ENCODE peak calls at places on chromosomes 3 and 15, in four cellular contexts. One of them, this sample, is unnamed.

GRCh38 chr3:67073812-67074211 is 75.7 kb downstream of the KBTBD8 start:
- DNase-seq in GM12878: no peak
- DNase-seq in HL-60: no peak
- DNase-seq in OCI-LY7: no peak
- DNase-seq in this sample: no peak

GRCh38 chr15:36726224-36726623 is 146.8 kb downstream of the CDIN1 start:
- DNase-seq in OCI-LY7: no peak
- DNase-seq in GM12878: no peak
- DNase-seq in HL-60: no peak
- DNase-seq in this sample: no peak

GRCh38 chr15:59222106-59222505 is 15.5 kb downstream of the LDHAL6B start:
- DNase-seq in OCI-LY7: no peak
- DNase-seq in HL-60: no peak
- DNase-seq in GM12878: no peak
- DNase-seq in this sample: peak

GRCh38 chr3:11642455-11643162 is 1.1 kb downstream of the VGLL4 start:
- DNase-seq in GM12878: peak
- DNase-seq in HL-60: peak
- DNase-seq in OCI-LY7: peak
- DNase-seq in this sample: peak

GRCh38 chr15:67863442-67863987 is 23.7 kb upstream of the RNU6-1 start:
- DNase-seq in GM12878: peak
- DNase-seq in HL-60: peak
- DNase-seq in OCI-LY7: peak
- DNase-seq in this sample: peak

GRCh38 chr3:67048067-67048715 is 50.1 kb downstream of the KBTBD8 start:
- DNase-seq in HL-60: no peak
- DNase-seq in OCI-LY7: peak
- DNase-seq in GM12878: peak
- DNase-seq in this sample: no peak

GRCh38 chr3:9111349-9112265 is 137.8 kb downstream of the SRGAP3 start:
- DNase-seq in HL-60: no peak
- DNase-seq in OCI-LY7: peak
- DNase-seq in GM12878: no peak
- DNase-seq in this sample: no peak

GRCh38 chr3:125206934-125207333 is 5.6 kb downstream of the SLC12A8 start:
- DNase-seq in GM12878: no peak
- DNase-seq in HL-60: no peak
- DNase-seq in OCI-LY7: no peak
- DNase-seq in this sample: no peak

GRCh38 chr3:112092439-112093179 is 6.4 kb downstream of the C3orf52 start:
- DNase-seq in OCI-LY7: peak
- DNase-seq in GM12878: no peak
- DNase-seq in HL-60: no peak
- DNase-seq in this sample: no peak
- H3K27ac ChIP-seq in OCI-LY7: peak
- H3K27ac ChIP-seq in GM12878: no peak
- H3K27ac ChIP-seq in HL-60: no peak
- H3K27ac ChIP-seq in this sample: peak

GRCh38 chr15:42577514-42578031 is 2.2 kb downstream of the STARD9 start:
- DNase-seq in HL-60: no peak
- DNase-seq in GM12878: no peak
- DNase-seq in OCI-LY7: peak
- DNase-seq in this sample: no peak

GRCh38 chr15:42578984-42579537 is 3.7 kb downstream of the STARD9 start:
- DNase-seq in HL-60: no peak
- DNase-seq in OCI-LY7: no peak
- DNase-seq in GM12878: no peak
- DNase-seq in this sample: no peak

GRCh38 chr15:42584031-42584765 is 8.8 kb downstream of the STARD9 start:
- DNase-seq in GM12878: no peak
- DNase-seq in OCI-LY7: no peak
- DNase-seq in HL-60: no peak
- DNase-seq in this sample: no peak

GRCh38 chr15:42581272-42581730 is 5.9 kb downstream of the STARD9 start:
- DNase-seq in GM12878: no peak
- DNase-seq in OCI-LY7: peak
- DNase-seq in HL-60: no peak
- DNase-seq in this sample: peak

DNA sequence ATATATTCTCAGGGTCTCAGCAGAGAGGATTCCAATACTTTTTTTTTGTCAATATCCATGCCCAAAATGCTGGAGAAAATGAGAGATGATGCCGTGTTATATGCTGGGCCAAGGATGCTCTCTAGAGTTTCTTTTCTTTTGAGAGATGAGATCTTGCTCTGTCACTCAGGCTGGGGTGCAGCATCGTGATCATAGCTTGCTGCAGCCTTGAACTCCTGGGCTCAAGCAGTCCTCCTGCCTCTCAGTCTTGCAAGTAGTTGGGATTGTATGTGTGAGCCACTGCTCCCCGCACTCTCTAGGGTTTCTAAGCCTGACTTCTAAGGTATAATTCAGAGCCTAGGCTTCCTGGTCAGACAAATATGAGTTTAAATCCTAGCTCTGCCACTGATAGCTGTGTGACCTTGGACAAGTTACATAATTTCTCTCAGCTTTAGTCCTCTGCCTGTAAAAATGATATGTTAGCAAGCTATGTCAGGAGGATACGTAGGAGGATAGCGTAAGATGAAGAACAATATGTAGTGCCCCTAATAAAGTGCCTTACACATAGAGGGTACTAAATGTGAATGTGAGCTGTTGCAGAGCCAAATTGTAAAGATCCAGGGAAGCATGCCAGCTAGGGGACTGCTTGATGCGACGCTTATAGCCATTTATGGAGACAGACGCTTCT is 7.3 kb downstream of the STARD9 start:
- DNase-seq in GM12878: no peak
- DNase-seq in HL-60: no peak
- DNase-seq in OCI-LY7: no peak
- DNase-seq in this sample: no peak
- H3K4me3 ChIP-seq in GM12878: no peak
- H3K4me3 ChIP-seq in HL-60: no peak
- H3K4me3 ChIP-seq in OCI-LY7: no peak
- H3K4me3 ChIP-seq in this sample: no peak

GRCh38 chr3:31161889-31162288 is 267.4 kb upstream of the GADL1 start:
- DNase-seq in GM12878: no peak
- DNase-seq in OCI-LY7: no peak
- DNase-seq in HL-60: no peak
- DNase-seq in this sample: no peak

GRCh38 chr3:31159331-31160039 is 265.0 kb upstream of the GADL1 start:
- DNase-seq in GM12878: no peak
- DNase-seq in OCI-LY7: no peak
- DNase-seq in HL-60: no peak
- DNase-seq in this sample: no peak

GRCh38 chr3:31157893-31158620 is 263.6 kb upstream of the GADL1 start:
- DNase-seq in GM12878: no peak
- DNase-seq in HL-60: no peak
- DNase-seq in OCI-LY7: no peak
- DNase-seq in this sample: no peak

GRCh38 chr3:31157028-31157694 is 262.7 kb upstream of the GADL1 start:
- DNase-seq in GM12878: no peak
- DNase-seq in OCI-LY7: peak
- DNase-seq in HL-60: no peak
- DNase-seq in this sample: no peak
- H3K27ac ChIP-seq in GM12878: no peak
- H3K27ac ChIP-seq in OCI-LY7: no peak
- H3K27ac ChIP-seq in HL-60: no peak
- H3K27ac ChIP-seq in this sample: no peak

GRCh38 chr3:110647586-110647985 is 424.0 kb upstream of the NECTIN3 start:
- DNase-seq in HL-60: no peak
- DNase-seq in OCI-LY7: no peak
- DNase-seq in GM12878: no peak
- DNase-seq in this sample: no peak
- H3K4me3 ChIP-seq in HL-60: no peak
- H3K4me3 ChIP-seq in OCI-LY7: no peak
- H3K4me3 ChIP-seq in GM12878: no peak
- H3K4me3 ChIP-seq in this sample: no peak

GRCh38 chr3:113079532-113079931 is 88.7 kb downstream of the GTPBP8 start:
- DNase-seq in OCI-LY7: no peak
- DNase-seq in HL-60: no peak
- DNase-seq in GM12878: no peak
- DNase-seq in this sample: peak
- H3K27ac ChIP-seq in OCI-LY7: no peak
- H3K27ac ChIP-seq in HL-60: no peak
- H3K27ac ChIP-seq in GM12878: peak
- H3K27ac ChIP-seq in this sample: peak

DNA sequence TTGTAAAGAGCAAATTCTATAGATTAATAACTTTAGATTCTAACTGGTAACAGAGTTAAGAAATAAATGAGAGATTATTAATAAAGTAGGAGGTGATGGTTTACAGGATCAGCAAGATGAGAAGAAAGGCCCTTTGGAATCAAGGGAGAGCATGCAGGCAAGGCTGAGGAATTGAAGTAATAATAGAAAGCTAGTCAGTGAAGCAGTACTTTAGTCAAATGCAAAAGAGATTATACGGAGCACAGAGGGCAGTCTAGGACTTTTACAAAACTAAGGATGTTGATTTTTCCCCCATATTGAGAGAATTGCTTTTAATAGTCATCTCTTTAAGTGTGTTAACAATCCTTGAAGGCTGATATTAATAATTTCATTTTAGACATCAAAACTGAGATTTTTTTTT is 146.4 kb downstream of the ROBO2 start:
- DNase-seq in HL-60: no peak
- DNase-seq in GM12878: no peak
- DNase-seq in OCI-LY7: no peak
- DNase-seq in this sample: no peak
- H3K4me3 ChIP-seq in HL-60: no peak
- H3K4me3 ChIP-seq in GM12878: no peak
- H3K4me3 ChIP-seq in OCI-LY7: no peak
- H3K4me3 ChIP-seq in this sample: no peak

DNA sequence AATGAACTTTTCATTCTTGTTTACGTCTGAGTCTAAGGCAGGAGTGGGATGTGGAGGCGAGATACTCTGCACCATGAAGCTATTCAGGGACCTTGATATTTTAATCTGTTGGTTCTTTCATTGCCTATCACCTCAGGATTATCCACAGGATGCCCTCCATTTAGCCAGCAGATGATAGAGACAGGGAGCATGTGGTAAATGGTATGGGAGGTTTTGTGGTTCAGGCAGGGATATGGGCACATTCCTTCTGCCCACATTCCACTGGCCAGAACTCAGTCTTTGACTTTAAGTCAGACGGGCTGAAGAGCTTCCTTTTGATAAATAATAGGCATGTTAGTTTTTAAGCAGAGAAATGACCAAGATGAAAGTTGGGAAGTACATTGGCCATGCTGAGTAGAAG is 548.0 kb upstream of the CCDC54 start:
- DNase-seq in HL-60: no peak
- DNase-seq in OCI-LY7: no peak
- DNase-seq in GM12878: no peak
- DNase-seq in this sample: peak
- H3K27ac ChIP-seq in HL-60: no peak
- H3K27ac ChIP-seq in OCI-LY7: no peak
- H3K27ac ChIP-seq in GM12878: no peak
- H3K27ac ChIP-seq in this sample: no peak

GRCh38 chr15:83928392-83928734 is 274.4 kb downstream of the ADAMTSL3 start:
- DNase-seq in OCI-LY7: peak
- DNase-seq in HL-60: no peak
- DNase-seq in GM12878: peak
- DNase-seq in this sample: no peak
- H3K4me3 ChIP-seq in OCI-LY7: no peak
- H3K4me3 ChIP-seq in HL-60: no peak
- H3K4me3 ChIP-seq in GM12878: peak
- H3K4me3 ChIP-seq in this sample: no peak

This sample was measured in SJSA1.